ENCODE peak calls at places on chromosome 14, in five cellular contexts. Y is A549; A is HEK293T; F is left cardiac atrium; Q is stimulated activated CD4-positive, alpha-beta T cell treated with anti-CD3 and anti-CD28 coated beads, Interleukin-4, amount 100 ng/mL, for 24 hours. P is an unnamed sample.

GRCh38 chr14:92258934-92259333 is 64.0 kb upstream of the SLC24A4 start:
- DNase-seq in Y (no peak), A (no peak), F (no peak), Q (no peak), P (no peak)

GRCh38 chr14:105092912-105093425 is 27.7 kb upstream of the GPR132 start:
- DNase-seq in Y (peak; percentile 77), A (peak; percentile 61), F (peak; percentile 75), Q (peak; percentile 61), P (peak; percentile 68)

GRCh38 chr14:97177016-97177415 is 379.8 kb downstream of the VRK1 start:
- DNase-seq in Y (peak; percentile 33), A (peak; percentile 34), F (no peak), Q (peak; percentile 39), P (peak; percentile 43)

GRCh38 chr14:59755388-59755787 is 115.2 kb downstream of the RTN1 start:
- DNase-seq in Y (no peak), A (no peak), F (no peak), Q (no peak), P (no peak)

GRCh38 chr14:32197919-32198318 is 3.9 kb upstream of the RNU6-7 start:
- DNase-seq in Y (no peak), A (no peak), F (no peak), Q (no peak), P (no peak)

GRCh38 chr14:50937325-50937724 is 7.0 kb downstream of the PYGL start:
- DNase-seq in Y (no peak), A (no peak), F (no peak), Q (no peak), P (no peak)

GRCh38 chr14:65156568-65157366 is 54.5 kb upstream of the MAX start:
- DNase-seq in Y (no peak), A (no peak), F (peak; percentile 40), Q (no peak), P (no peak)

GRCh38 chr14:89533136-89533535 is 116.1 kb upstream of the FOXN3 start:
- DNase-seq in Y (no peak), A (no peak), F (no peak), Q (no peak), P (no peak)

GRCh38 chr14:104557766-104558165 is 21.8 kb upstream of the C14orf180 start:
- DNase-seq in Y (no peak), A (no peak), F (no peak), Q (no peak), P (no peak)

GRCh38 chr14:50798048-50798421 is 32.9 kb downstream of the NIN start:
- DNase-seq in Y (no peak), A (no peak), F (no peak), Q (no peak), P (no peak)

P was measured in HAP-1.